ENCODE peak calls at places on chromosomes 6 and 20, in four cellular contexts. L is left lung, X is GM23338, S is tibial nerve. Y is an unnamed sample.

GRCh38 chr6:127855542-127856159 is 45.2 kb downstream of the THEMIS start:
- DNase-seq in X (peak; percentile 49), S (no peak), L (no peak), Y (peak; percentile 15)

GRCh38 chr20:45405566-45406259 is 2.4 kb upstream of the DBNDD2 start:
- DNase-seq in L (peak; percentile 80), S (no peak), X (peak; percentile 67), Y (no peak)

GRCh38 chr6:79385333-79385732 is 150.9 kb upstream of the HMGN3 start:
- DNase-seq in L (no peak), X (no peak), S (no peak), Y (no peak)

GRCh38 chr20:16040742-16041141 is 532.5 kb downstream of the KIF16B start:
- DNase-seq in X (no peak), S (no peak), L (no peak), Y (no peak)

GRCh38 chr6:51711876-51712275 is 375.5 kb downstream of the PKHD1 start:
- DNase-seq in L (no peak), X (no peak), S (no peak), Y (no peak)

GRCh38 chr6:90406957-90407356 is 110.3 kb upstream of the BACH2 start:
- DNase-seq in S (no peak), X (no peak), L (no peak), Y (no peak)

GRCh38 chr6:42013134-42013516 is 37.2 kb upstream of the TAF8 start:
- DNase-seq in X (no peak), S (no peak), L (no peak), Y (no peak)

GRCh38 chr6:53042112-53042511 is 23.1 kb upstream of the FBXO9 start:
- DNase-seq in X (no peak), S (no peak), L (no peak), Y (no peak)

GRCh38 chr20:20692587-20692986 is 19.9 kb downstream of the RALGAPA2 start:
- DNase-seq in S (no peak), L (no peak), X (no peak), Y (no peak)

GRCh38 chr20:39897781-39898466 is 791.1 kb downstream of the MAFB start:
- DNase-seq in L (no peak), X (no peak), S (no peak), Y (no peak)

GRCh38 chr6:42449917-42450313 is 1.8 kb downstream of the TRERF1 start:
- DNase-seq in L (no peak), X (peak; percentile 63), S (no peak), Y (no peak)

GRCh38 chr6:42726485-42727083 is 4.2 kb upstream of the PRPH2 start:
- DNase-seq in L (peak; percentile 58), X (peak; percentile 95), S (peak; percentile 52), Y (peak; percentile 92)

GRCh38 chr20:24755411-24755922 is 193.6 kb upstream of the CST7 start:
- DNase-seq in L (no peak), S (no peak), X (no peak), Y (no peak)

GRCh38 chr6:122610690-122611455 is 668 bp downstream of the PKIB start:
- DNase-seq in X (peak; percentile 81), S (no peak), L (peak; percentile 82), Y (peak; percentile 52)

GRCh38 chr6:44554901-44555300 is 167.4 kb downstream of the CDC5L start:
- DNase-seq in L (no peak), S (no peak), X (no peak), Y (no peak)

GRCh38 chr6:103327079-103327478 is 1532.6 kb downstream of the HACE1 start:
- DNase-seq in L (no peak), S (no peak), X (no peak), Y (no peak)

GRCh38 chr20:10414982-10415650 is 18.9 kb downstream of the MKKS start:
- DNase-seq in X (peak; percentile 68), L (no peak), S (no peak), Y (no peak)

GRCh38 chr6:148984516-148985056 is 237.8 kb downstream of the UST start:
- DNase-seq in L (no peak), S (no peak), X (no peak), Y (no peak)

GRCh38 chr20:24957326-24957996 is 8.4 kb downstream of the CST7 start:
- DNase-seq in S (no peak), L (no peak), X (no peak), Y (no peak)

GRCh38 chr6:34237316-34237721 is 646 bp downstream of the HMGA1 start:
- DNase-seq in S (no peak), L (peak; percentile 83), X (no peak), Y (no peak)

GRCh38 chr6:34236423-34237315 is at the start of gene HMGA1:
- DNase-seq in X (peak; percentile 96), L (peak; percentile 97), S (peak; percentile 70), Y (peak; percentile 88)

GRCh38 chr6:34234667-34235604 is 1.7 kb upstream of the HMGA1 start:
- DNase-seq in S (no peak), L (peak; percentile 85), X (peak; percentile 98), Y (peak; percentile 57)

GRCh38 chr6:34233867-34234266 is 2.8 kb upstream of the HMGA1 start:
- DNase-seq in X (no peak), L (no peak), S (peak; percentile 8), Y (no peak)

GRCh38 chr6:34235605-34236422 is 859 bp upstream of the HMGA1 start:
- DNase-seq in X (peak; percentile 95), L (peak; percentile 94), S (no peak), Y (peak; percentile 34)
- H3K4me3 ChIP-seq in X (peak overlapping the region; percentile 97), L (peak overlapping the region; percentile 68), S (peak overlapping the region; percentile 51), Y (peak overlapping the region; percentile 59)

GRCh38 chr6:5671604-5672559 is 334.8 kb downstream of the NRN1 start:
- DNase-seq in L (no peak), X (peak; percentile 39), S (no peak), Y (no peak)
- TF ChIP-seq CTCF in L (no peak), X (peak; percentile 53), S (no peak), Y (no peak)

GRCh38 chr20:50635676-50636600 is 55.4 kb downstream of the RIPOR3 start:
- DNase-seq in X (peak; percentile 93), S (no peak), L (peak; percentile 85), Y (peak; percentile 81)
- H3K4me3 ChIP-seq in X (peak overlapping the region; percentile 27), S (no peak overlapping the region), L (no peak overlapping the region), Y (peak overlapping the region; percentile 16)

DNA sequence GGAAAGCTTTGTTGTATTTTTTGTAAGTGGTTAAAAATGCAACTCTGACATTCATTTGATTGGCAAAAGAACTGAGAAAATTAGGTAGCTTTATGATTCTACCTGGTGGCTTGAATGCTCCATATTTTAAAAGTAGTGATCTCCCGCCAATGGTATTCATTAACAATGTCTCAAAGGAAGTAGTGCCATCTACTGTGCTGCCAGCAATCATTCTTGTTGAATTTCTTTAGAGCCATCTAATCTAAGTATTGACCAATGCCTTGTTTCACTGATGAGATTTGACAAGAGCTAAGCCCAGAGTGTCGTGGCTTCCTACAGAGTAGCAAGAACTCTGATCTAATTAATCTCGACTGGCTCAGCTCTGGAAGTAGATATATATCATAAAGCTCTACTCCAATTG is 696.7 kb downstream of the C6orf118 start:
- DNase-seq in X (no peak), L (no peak), S (no peak), Y (no peak)
- TF ChIP-seq CTCF in X (peak; percentile 47), L (no peak), S (no peak), Y (no peak)

GRCh38 chr6:70668499-70668812 is 773 bp downstream of the SMAP1 start:
- DNase-seq in L (no peak), S (no peak), X (no peak), Y (no peak)

GRCh38 chr6:70667256-70667710 is 400 bp upstream of the SMAP1 start:
- DNase-seq in S (no peak), L (no peak), X (no peak), Y (no peak)

GRCh38 chr6:70666726-70667125 is 957 bp upstream of the SMAP1 start:
- DNase-seq in X (no peak), L (no peak), S (no peak), Y (no peak)

GRCh38 chr6:70667711-70668498 is at the start of gene SMAP1:
- DNase-seq in L (peak; percentile 99), S (peak; percentile 83), X (peak; percentile 92), Y (peak; percentile 92)

DNA sequence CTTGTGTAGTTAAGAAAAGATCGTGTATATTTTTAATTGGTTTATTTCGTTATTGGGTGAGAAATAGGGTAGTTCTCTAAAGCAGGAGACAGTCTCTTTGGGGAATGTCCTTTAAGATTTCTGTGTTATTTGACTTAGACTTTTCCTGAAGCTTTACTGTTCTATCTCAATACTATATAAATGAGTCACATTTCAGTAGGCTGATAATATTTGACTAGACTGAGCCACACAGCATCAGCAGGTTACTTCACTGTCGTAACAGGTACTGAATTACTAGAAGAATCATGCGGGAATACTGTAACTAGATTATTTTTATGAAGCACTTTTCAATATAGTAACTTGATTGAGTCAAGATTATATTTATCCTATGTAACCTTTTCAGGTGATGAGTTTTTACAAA is 1.4 kb downstream of the SMAP1 start:
- DNase-seq in S (no peak), L (no peak), X (no peak), Y (no peak)
- H3K4me3 ChIP-seq in S (peak overlapping the region; percentile 91), L (peak overlapping the region; percentile 95), X (peak overlapping the region; percentile 79), Y (no peak overlapping the region)

DNA sequence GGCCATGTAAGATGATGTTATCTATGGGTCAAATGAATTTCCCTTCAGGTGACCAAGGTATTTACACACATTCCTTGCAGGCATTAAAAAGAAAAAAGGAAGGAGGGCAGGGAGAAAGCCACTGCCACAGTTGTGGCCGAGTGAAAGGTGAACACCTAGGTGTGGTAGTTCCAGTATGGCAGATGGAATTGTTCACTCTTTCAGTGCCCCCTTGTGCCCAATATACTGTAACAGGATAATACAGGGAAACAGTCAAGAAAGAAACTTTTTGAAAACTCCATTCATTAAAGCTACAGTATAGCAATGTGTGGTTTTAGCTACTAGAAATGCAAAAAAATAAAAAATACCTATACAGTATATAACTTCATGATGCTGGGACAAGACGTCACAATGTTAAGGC is 52.1 kb downstream of the BMP2 start:
- DNase-seq in L (no peak), S (no peak), X (no peak), Y (no peak)
- TF ChIP-seq CTCF in L (no peak), S (no peak), X (peak; percentile 59), Y (no peak)

DNA sequence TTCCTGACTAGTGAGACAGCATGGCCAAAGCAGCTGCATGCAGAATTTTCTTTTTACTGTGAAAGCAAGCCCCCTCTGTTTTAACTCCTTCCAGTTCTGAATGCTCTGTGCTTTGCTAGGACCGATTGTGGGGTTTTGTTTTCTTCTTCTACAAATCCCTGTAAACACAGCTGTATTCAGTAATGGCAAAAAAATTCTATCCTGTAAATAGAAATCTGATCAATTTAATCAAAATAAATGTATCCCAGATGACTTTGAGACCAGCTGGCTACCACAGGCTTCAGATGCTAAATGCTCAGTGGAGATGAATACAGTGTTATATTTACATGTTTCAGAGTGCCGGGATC is 149.4 kb downstream of the PRL start:
- DNase-seq in L (no peak), X (no peak), S (no peak), Y (no peak)
- H3K4me3 ChIP-seq in L (no peak overlapping the region), X (no peak overlapping the region), S (no peak overlapping the region), Y (no peak overlapping the region)

DNA sequence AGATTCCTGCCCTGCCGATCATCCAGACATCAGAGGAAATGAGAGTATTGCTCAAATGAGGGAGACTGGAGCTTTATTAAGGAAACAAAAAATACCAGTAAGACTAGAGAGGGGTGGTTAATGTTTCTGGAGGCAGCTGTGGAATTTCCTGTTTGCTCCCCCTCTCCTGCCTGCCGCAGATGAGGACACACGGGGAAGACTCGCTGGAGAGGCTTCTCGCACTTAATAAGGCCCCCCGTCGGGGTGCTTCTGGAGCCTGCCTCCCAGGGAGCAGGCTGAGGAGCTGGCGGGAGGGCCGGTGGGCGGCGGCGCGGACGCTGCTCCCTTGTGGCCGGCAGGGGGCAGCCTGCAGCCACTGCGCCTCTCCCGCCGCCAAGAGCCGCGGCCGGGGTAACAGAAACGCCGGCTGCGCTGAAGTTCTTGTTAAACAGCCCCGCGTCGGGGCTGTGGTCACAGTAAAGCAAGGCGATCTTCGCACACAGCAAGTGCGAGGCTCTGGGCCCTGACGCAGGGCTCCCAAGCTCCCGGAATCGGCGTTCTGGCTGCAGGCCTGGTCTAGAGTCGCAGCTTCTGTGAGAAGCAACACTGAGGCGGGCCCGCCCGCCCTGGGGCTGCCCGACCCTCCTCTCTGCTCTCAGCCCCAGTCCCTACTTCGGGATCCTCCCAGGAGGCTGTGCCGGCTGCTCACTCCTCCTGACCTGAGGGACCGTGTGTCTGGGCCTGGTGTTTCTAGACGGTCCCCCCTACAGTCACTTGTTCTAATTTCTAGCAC is 17.4 kb downstream of the LEMD2 start:
- DNase-seq in S (peak; percentile 60), X (peak; percentile 96), L (peak; percentile 93), Y (peak; percentile 78)
- TF ChIP-seq CTCF in S (peak; percentile 93), X (peak; percentile 87), L (peak; percentile 92), Y (peak; percentile 93)

Y was measured in testis.